ENCODE peak calls at places on chromosomes 3 and 15, in six cellular contexts. One of them, this sample, is unnamed.

GRCh38 chr15:78259232-78259631 is 5.1 kb upstream of the DNAJA4 start:
- DNase-seq in CD8-positive, alpha-beta T cell: no peak
- DNase-seq in activated T-cell treated with anti-CD3 and anti-CD28 coated beads, Interleukin-2, amount 50 U/mL, for 72 hours: no peak
- DNase-seq in B cell: no peak
- DNase-seq in NCI-H345: no peak
- DNase-seq in stimulated activated naive CD8-positive, alpha-beta T cell treated with anti-CD3 and anti-CD28 coated beads, Interleukin-15, Interleukin-2, amounts not matched to agents 100 U/mL and 50 U/mL, for 24 hours: no peak
- DNase-seq in this sample: no peak

GRCh38 chr3:195209836-195210551 is 61.0 kb downstream of the XXYLT1 start:
- DNase-seq in activated T-cell treated with anti-CD3 and anti-CD28 coated beads, Interleukin-2, amount 50 U/mL, for 72 hours: no peak
- DNase-seq in stimulated activated naive CD8-positive, alpha-beta T cell treated with anti-CD3 and anti-CD28 coated beads, Interleukin-15, Interleukin-2, amounts not matched to agents 100 U/mL and 50 U/mL, for 24 hours: no peak
- DNase-seq in B cell: no peak
- DNase-seq in NCI-H345: no peak
- DNase-seq in CD8-positive, alpha-beta T cell: no peak
- DNase-seq in this sample: no peak

GRCh38 chr15:43777293-43777819 is 590 bp upstream of the ELL3 start:
- DNase-seq in B cell: peak
- DNase-seq in activated T-cell treated with anti-CD3 and anti-CD28 coated beads, Interleukin-2, amount 50 U/mL, for 72 hours: peak
- DNase-seq in stimulated activated naive CD8-positive, alpha-beta T cell treated with anti-CD3 and anti-CD28 coated beads, Interleukin-15, Interleukin-2, amounts not matched to agents 100 U/mL and 50 U/mL, for 24 hours: peak
- DNase-seq in CD8-positive, alpha-beta T cell: peak
- DNase-seq in NCI-H345: peak
- DNase-seq in this sample: peak

GRCh38 chr15:31276596-31277298 is 49.9 kb upstream of the KLF13 start:
- DNase-seq in NCI-H345: peak
- DNase-seq in stimulated activated naive CD8-positive, alpha-beta T cell treated with anti-CD3 and anti-CD28 coated beads, Interleukin-15, Interleukin-2, amounts not matched to agents 100 U/mL and 50 U/mL, for 24 hours: no peak
- DNase-seq in activated T-cell treated with anti-CD3 and anti-CD28 coated beads, Interleukin-2, amount 50 U/mL, for 72 hours: no peak
- DNase-seq in B cell: no peak
- DNase-seq in CD8-positive, alpha-beta T cell: no peak
- DNase-seq in this sample: no peak

GRCh38 chr3:27907148-27907547 is 185.0 kb upstream of the EOMES start:
- DNase-seq in NCI-H345: no peak
- DNase-seq in B cell: no peak
- DNase-seq in activated T-cell treated with anti-CD3 and anti-CD28 coated beads, Interleukin-2, amount 50 U/mL, for 72 hours: no peak
- DNase-seq in stimulated activated naive CD8-positive, alpha-beta T cell treated with anti-CD3 and anti-CD28 coated beads, Interleukin-15, Interleukin-2, amounts not matched to agents 100 U/mL and 50 U/mL, for 24 hours: no peak
- DNase-seq in CD8-positive, alpha-beta T cell: no peak
- DNase-seq in this sample: no peak

GRCh38 chr3:106728315-106728821 is 648.9 kb upstream of the CCDC54 start:
- DNase-seq in B cell: no peak
- DNase-seq in CD8-positive, alpha-beta T cell: no peak
- DNase-seq in activated T-cell treated with anti-CD3 and anti-CD28 coated beads, Interleukin-2, amount 50 U/mL, for 72 hours: no peak
- DNase-seq in stimulated activated naive CD8-positive, alpha-beta T cell treated with anti-CD3 and anti-CD28 coated beads, Interleukin-15, Interleukin-2, amounts not matched to agents 100 U/mL and 50 U/mL, for 24 hours: no peak
- DNase-seq in NCI-H345: no peak
- DNase-seq in this sample: no peak

GRCh38 chr3:106088899-106089298 is 220.1 kb upstream of the CBLB start:
- DNase-seq in CD8-positive, alpha-beta T cell: no peak
- DNase-seq in activated T-cell treated with anti-CD3 and anti-CD28 coated beads, Interleukin-2, amount 50 U/mL, for 72 hours: no peak
- DNase-seq in NCI-H345: no peak
- DNase-seq in B cell: no peak
- DNase-seq in stimulated activated naive CD8-positive, alpha-beta T cell treated with anti-CD3 and anti-CD28 coated beads, Interleukin-15, Interleukin-2, amounts not matched to agents 100 U/mL and 50 U/mL, for 24 hours: no peak
- DNase-seq in this sample: no peak

GRCh38 chr15:93941687-93942086 is 289.7 kb upstream of the MCTP2 start:
- DNase-seq in activated T-cell treated with anti-CD3 and anti-CD28 coated beads, Interleukin-2, amount 50 U/mL, for 72 hours: no peak
- DNase-seq in B cell: no peak
- DNase-seq in NCI-H345: no peak
- DNase-seq in stimulated activated naive CD8-positive, alpha-beta T cell treated with anti-CD3 and anti-CD28 coated beads, Interleukin-15, Interleukin-2, amounts not matched to agents 100 U/mL and 50 U/mL, for 24 hours: no peak
- DNase-seq in CD8-positive, alpha-beta T cell: no peak
- DNase-seq in this sample: no peak

GRCh38 chr15:90214553-90215205 is 13.5 kb downstream of the SEMA4B start:
- DNase-seq in B cell: no peak
- DNase-seq in stimulated activated naive CD8-positive, alpha-beta T cell treated with anti-CD3 and anti-CD28 coated beads, Interleukin-15, Interleukin-2, amounts not matched to agents 100 U/mL and 50 U/mL, for 24 hours: no peak
- DNase-seq in activated T-cell treated with anti-CD3 and anti-CD28 coated beads, Interleukin-2, amount 50 U/mL, for 72 hours: no peak
- DNase-seq in NCI-H345: no peak
- DNase-seq in CD8-positive, alpha-beta T cell: no peak
- DNase-seq in this sample: peak

This sample was measured in NB4.